ENCODE peak calls at places on chromosome 7, in six cellular contexts. X is GM23248, I is activated T-cell treated with anti-CD3 and anti-CD28 coated beads for 1 hour, B is neural crest cell, M is posterior vena cava, H is adrenal gland. V is an unnamed sample.

GRCh38 chr7:50610521-50611277 is 45.5 kb upstream of the DDC start:
- DNase-seq in X (peak), I (peak), B (no peak), M (no peak), H (no peak), V (no peak)

GRCh38 chr7:151850484-151851159 is 26.3 kb downstream of the PRKAG2 start:
- DNase-seq in X (no peak), I (no peak), B (no peak), M (peak), H (no peak), V (peak)

GRCh38 chr7:111663771-111664170 is 101.5 kb upstream of the IMMP2L start:
- DNase-seq in X (no peak), I (no peak), B (no peak), M (no peak), H (no peak), V (no peak)

GRCh38 chr7:103542470-103542869 is 96.5 kb upstream of the SLC26A5 start:
- DNase-seq in X (no peak), I (no peak), B (no peak), M (no peak), H (no peak), V (no peak)

GRCh38 chr7:124764847-124765400 is 668 bp downstream of the GPR37 start:
- DNase-seq in X (no peak), I (no peak), B (peak), M (peak), H (peak), V (peak)

GRCh38 chr7:102125127-102125561 is 161.5 kb upstream of the SH2B2 start:
- DNase-seq in X (peak), I (no peak), B (no peak), M (peak), H (peak), V (peak)

GRCh38 chr7:108012499-108013430 is 9.8 kb upstream of the LAMB1 start:
- DNase-seq in X (peak), I (no peak), B (no peak), M (no peak), H (no peak), V (no peak)

GRCh38 chr7:155803418-155804376 is 8.6 kb downstream of the SHH start:
- DNase-seq in X (peak), I (no peak), B (no peak), M (peak), H (no peak), V (peak)

GRCh38 chr7:93148135-93148534 is at the start of gene SAMD9L:
- DNase-seq in X (peak), I (no peak), B (no peak), M (no peak), H (peak), V (no peak)

GRCh38 chr7:37921876-37922275 is 1.4 kb downstream of the EPDR1 start:
- DNase-seq in X (no peak), I (no peak), B (no peak), M (no peak), H (no peak), V (no peak)

GRCh38 chr7:113062499-113062898 is 24.1 kb downstream of the GPR85 start:
- DNase-seq in X (no peak), I (no peak), B (no peak), M (no peak), H (no peak), V (no peak)

GRCh38 chr7:73827568-73828106 is 3.2 kb upstream of the CLDN4 start:
- DNase-seq in X (no peak), I (no peak), B (no peak), M (no peak), H (peak), V (peak)

GRCh38 chr7:30572212-30572839 is 22.4 kb upstream of the GARS1 start:
- DNase-seq in X (no peak), I (no peak), B (no peak), M (no peak), H (no peak), V (no peak)

GRCh38 chr7:101066141-101066857 is 19.0 kb upstream of the TRIM56 start:
- DNase-seq in X (no peak), I (no peak), B (no peak), M (peak), H (no peak), V (no peak)

GRCh38 chr7:101517304-101517703 is 111.8 kb downstream of the MYL10 start:
- DNase-seq in X (no peak), I (no peak), B (no peak), M (no peak), H (no peak), V (no peak)

GRCh38 chr7:44348300-44348699 is 22.9 kb upstream of the CAMK2B start:
- DNase-seq in X (peak), I (no peak), B (no peak), M (no peak), H (no peak), V (no peak)

GRCh38 chr7:114957434-114957833 is 35.5 kb downstream of the MDFIC start:
- DNase-seq in X (no peak), I (no peak), B (no peak), M (no peak), H (no peak), V (no peak)

GRCh38 chr7:82164813-82165212 is 278.8 kb downstream of the CACNA2D1 start:
- DNase-seq in X (peak), I (no peak), B (no peak), M (no peak), H (peak), V (no peak)

GRCh38 chr7:33874943-33875342 is 30.4 kb upstream of the BMPER start:
- DNase-seq in X (peak), I (no peak), B (no peak), M (no peak), H (no peak), V (no peak)

GRCh38 chr7:43362652-43363428 is 220.1 kb upstream of the STK17A start:
- DNase-seq in X (peak), I (no peak), B (no peak), M (no peak), H (no peak), V (no peak)

GRCh38 chr7:111082351-111082750 is 8.6 kb upstream of the LRRN3 start:
- DNase-seq in X (peak), I (no peak), B (no peak), M (no peak), H (no peak), V (no peak)

GRCh38 chr7:96285579-96285978 is 36.3 kb downstream of the SLC25A13 start:
- DNase-seq in X (no peak), I (no peak), B (no peak), M (no peak), H (no peak), V (no peak)

GRCh38 chr7:142754681-142755575 is 5.7 kb downstream of the PRSS1 start:
- DNase-seq in X (no peak), I (no peak), B (no peak), M (no peak), H (no peak), V (no peak)

GRCh38 chr7:33841031-33841430 is 64.3 kb upstream of the BMPER start:
- DNase-seq in X (no peak), I (no peak), B (no peak), M (no peak), H (no peak), V (no peak)

GRCh38 chr7:46492460-46492859 is 571.4 kb upstream of the IGFBP3 start:
- DNase-seq in X (no peak), I (no peak), B (no peak), M (no peak), H (no peak), V (no peak)

GRCh38 chr7:37643876-37644275 is 39.7 kb upstream of the GPR141 start:
- DNase-seq in X (no peak), I (no peak), B (no peak), M (no peak), H (no peak), V (no peak)

GRCh38 chr7:151249034-151249731 is 689 bp upstream of the SMARCD3 start:
- DNase-seq in X (peak), I (no peak), B (peak), M (peak), H (peak), V (peak)

GRCh38 chr7:157371296-157371695 is 34.5 kb downstream of the DNAJB6 start:
- DNase-seq in X (no peak), I (no peak), B (no peak), M (no peak), H (no peak), V (no peak)

GRCh38 chr7:45888185-45888992 is at the start of gene IGFBP1:
- DNase-seq in X (peak), I (no peak), B (peak), M (no peak), H (no peak), V (no peak)

GRCh38 chr7:40200791-40201190 is 66.0 kb downstream of the SUGCT start:
- DNase-seq in X (peak), I (no peak), B (no peak), M (no peak), H (no peak), V (no peak)

GRCh38 chr7:138478499-138478908 is 18.4 kb downstream of the TRIM24 start:
- DNase-seq in X (no peak), I (no peak), B (no peak), M (no peak), H (no peak), V (no peak)